ENCODE peak calls at places on chromosomes 7 and 10, in seven cellular contexts. One of them, this sample, is unnamed.
A peak's percentile ranks its signal among the peaks of the same experiment; 100 is the strongest.

GRCh38 chr10:125662616-125663015 is 20.3 kb downstream of the TEX36 start:
- DNase-seq in A673: no peak
- DNase-seq in pancreas: no peak
- DNase-seq in left ventricle myocardium inferior: no peak
- DNase-seq in breast epithelium: no peak
- DNase-seq in fibroblast of pulmonary artery: no peak
- DNase-seq in cardiac fibroblast: no peak
- DNase-seq in this sample: no peak

GRCh38 chr10:61898435-61898778 is 3.1 kb upstream of the ARID5B start:
- DNase-seq in fibroblast of pulmonary artery: no peak
- DNase-seq in left ventricle myocardium inferior: no peak
- DNase-seq in cardiac fibroblast: no peak
- DNase-seq in pancreas: no peak
- DNase-seq in breast epithelium: no peak
- DNase-seq in A673: peak; percentile 84
- DNase-seq in this sample: no peak

GRCh38 chr7:116661741-116662329 is 10.2 kb upstream of the MET start:
- DNase-seq in pancreas: no peak
- DNase-seq in breast epithelium: no peak
- DNase-seq in left ventricle myocardium inferior: no peak
- DNase-seq in fibroblast of pulmonary artery: no peak
- DNase-seq in A673: peak; percentile 29
- DNase-seq in cardiac fibroblast: no peak
- DNase-seq in this sample: no peak

GRCh38 chr10:10526846-10527245 is 490.8 kb upstream of the CELF2 start:
- DNase-seq in cardiac fibroblast: no peak
- DNase-seq in left ventricle myocardium inferior: no peak
- DNase-seq in breast epithelium: no peak
- DNase-seq in A673: no peak
- DNase-seq in fibroblast of pulmonary artery: no peak
- DNase-seq in pancreas: no peak
- DNase-seq in this sample: no peak

GRCh38 chr7:96589038-96589437 is 120.6 kb downstream of the SEM1 start:
- DNase-seq in A673: no peak
- DNase-seq in pancreas: no peak
- DNase-seq in breast epithelium: no peak
- DNase-seq in left ventricle myocardium inferior: no peak
- DNase-seq in cardiac fibroblast: no peak
- DNase-seq in fibroblast of pulmonary artery: no peak
- DNase-seq in this sample: no peak

GRCh38 chr7:40234046-40234445 is 99.2 kb downstream of the SUGCT start:
- DNase-seq in cardiac fibroblast: no peak
- DNase-seq in left ventricle myocardium inferior: no peak
- DNase-seq in breast epithelium: no peak
- DNase-seq in A673: no peak
- DNase-seq in pancreas: peak; percentile 13
- DNase-seq in fibroblast of pulmonary artery: no peak
- DNase-seq in this sample: no peak

GRCh38 chr7:119936876-119937275 is 336.1 kb upstream of the KCND2 start:
- DNase-seq in A673: no peak
- DNase-seq in fibroblast of pulmonary artery: no peak
- DNase-seq in breast epithelium: no peak
- DNase-seq in cardiac fibroblast: no peak
- DNase-seq in pancreas: no peak
- DNase-seq in left ventricle myocardium inferior: no peak
- DNase-seq in this sample: no peak

GRCh38 chr7:107125475-107125874 is 43.3 kb upstream of the HBP1 start:
- DNase-seq in A673: no peak
- DNase-seq in left ventricle myocardium inferior: no peak
- DNase-seq in fibroblast of pulmonary artery: no peak
- DNase-seq in cardiac fibroblast: no peak
- DNase-seq in pancreas: no peak
- DNase-seq in breast epithelium: no peak
- DNase-seq in this sample: no peak

GRCh38 chr7:40008218-40008815 is 58.3 kb downstream of the CDK13 start:
- DNase-seq in cardiac fibroblast: peak; percentile 34
- DNase-seq in breast epithelium: no peak
- DNase-seq in pancreas: no peak
- DNase-seq in fibroblast of pulmonary artery: peak; percentile 63
- DNase-seq in left ventricle myocardium inferior: no peak
- DNase-seq in A673: no peak
- DNase-seq in this sample: no peak

GRCh38 chr10:60803433-60803832 is 25.2 kb downstream of the CDK1 start:
- DNase-seq in cardiac fibroblast: no peak
- DNase-seq in fibroblast of pulmonary artery: no peak
- DNase-seq in left ventricle myocardium inferior: no peak
- DNase-seq in A673: no peak
- DNase-seq in breast epithelium: no peak
- DNase-seq in pancreas: no peak
- DNase-seq in this sample: no peak

GRCh38 chr10:131806146-131806545 is 94.7 kb upstream of the PPP2R2D start:
- DNase-seq in fibroblast of pulmonary artery: no peak
- DNase-seq in cardiac fibroblast: no peak
- DNase-seq in left ventricle myocardium inferior: no peak
- DNase-seq in pancreas: no peak
- DNase-seq in breast epithelium: no peak
- DNase-seq in A673: no peak
- DNase-seq in this sample: no peak

GRCh38 chr10:7410306-7410799 is 481 bp downstream of the SFMBT2 start:
- DNase-seq in A673: no peak
- DNase-seq in breast epithelium: no peak
- DNase-seq in fibroblast of pulmonary artery: peak; percentile 17
- DNase-seq in left ventricle myocardium inferior: peak; percentile 25
- DNase-seq in pancreas: no peak
- DNase-seq in cardiac fibroblast: no peak
- DNase-seq in this sample: peak; percentile 46

GRCh38 chr7:150982348-150982747 is 4.2 kb upstream of the KCNH2 start:
- DNase-seq in breast epithelium: no peak
- DNase-seq in cardiac fibroblast: no peak
- DNase-seq in A673: no peak
- DNase-seq in pancreas: peak; percentile 18
- DNase-seq in fibroblast of pulmonary artery: no peak
- DNase-seq in left ventricle myocardium inferior: peak; percentile 24
- DNase-seq in this sample: no peak

GRCh38 chr10:77392851-77393250 is 244.8 kb downstream of the KCNMA1 start:
- DNase-seq in fibroblast of pulmonary artery: peak; percentile 93
- DNase-seq in left ventricle myocardium inferior: no peak
- DNase-seq in breast epithelium: peak; percentile 48
- DNase-seq in pancreas: no peak
- DNase-seq in A673: peak; percentile 33
- DNase-seq in cardiac fibroblast: peak; percentile 88
- DNase-seq in this sample: no peak

GRCh38 chr7:135773451-135773850 is 24.8 kb upstream of the FAM180A start:
- DNase-seq in pancreas: no peak
- DNase-seq in fibroblast of pulmonary artery: no peak
- DNase-seq in cardiac fibroblast: no peak
- DNase-seq in A673: no peak
- DNase-seq in left ventricle myocardium inferior: no peak
- DNase-seq in breast epithelium: no peak
- DNase-seq in this sample: no peak

GRCh38 chr7:151429555-151430331 is 10.2 kb downstream of the CRYGN start:
- DNase-seq in fibroblast of pulmonary artery: no peak
- DNase-seq in breast epithelium: peak; percentile 37
- DNase-seq in cardiac fibroblast: peak; percentile 49
- DNase-seq in pancreas: no peak
- DNase-seq in left ventricle myocardium inferior: no peak
- DNase-seq in A673: no peak
- DNase-seq in this sample: no peak

GRCh38 chr10:28327494-28327886 is 24.6 kb upstream of the MPP7 start:
- DNase-seq in fibroblast of pulmonary artery: peak; percentile 31
- DNase-seq in A673: no peak
- DNase-seq in left ventricle myocardium inferior: no peak
- DNase-seq in breast epithelium: no peak
- DNase-seq in cardiac fibroblast: peak; percentile 12
- DNase-seq in pancreas: no peak
- DNase-seq in this sample: no peak

GRCh38 chr7:114141415-114141814 is 222.6 kb upstream of the PPP1R3A start:
- DNase-seq in A673: no peak
- DNase-seq in left ventricle myocardium inferior: no peak
- DNase-seq in breast epithelium: no peak
- DNase-seq in cardiac fibroblast: no peak
- DNase-seq in fibroblast of pulmonary artery: no peak
- DNase-seq in pancreas: no peak
- DNase-seq in this sample: no peak

GRCh38 chr7:127872122-127872521 is 159.1 kb downstream of the LRRC4 start:
- DNase-seq in cardiac fibroblast: no peak
- DNase-seq in A673: no peak
- DNase-seq in left ventricle myocardium inferior: no peak
- DNase-seq in pancreas: no peak
- DNase-seq in fibroblast of pulmonary artery: no peak
- DNase-seq in breast epithelium: no peak
- DNase-seq in this sample: no peak

DNA sequence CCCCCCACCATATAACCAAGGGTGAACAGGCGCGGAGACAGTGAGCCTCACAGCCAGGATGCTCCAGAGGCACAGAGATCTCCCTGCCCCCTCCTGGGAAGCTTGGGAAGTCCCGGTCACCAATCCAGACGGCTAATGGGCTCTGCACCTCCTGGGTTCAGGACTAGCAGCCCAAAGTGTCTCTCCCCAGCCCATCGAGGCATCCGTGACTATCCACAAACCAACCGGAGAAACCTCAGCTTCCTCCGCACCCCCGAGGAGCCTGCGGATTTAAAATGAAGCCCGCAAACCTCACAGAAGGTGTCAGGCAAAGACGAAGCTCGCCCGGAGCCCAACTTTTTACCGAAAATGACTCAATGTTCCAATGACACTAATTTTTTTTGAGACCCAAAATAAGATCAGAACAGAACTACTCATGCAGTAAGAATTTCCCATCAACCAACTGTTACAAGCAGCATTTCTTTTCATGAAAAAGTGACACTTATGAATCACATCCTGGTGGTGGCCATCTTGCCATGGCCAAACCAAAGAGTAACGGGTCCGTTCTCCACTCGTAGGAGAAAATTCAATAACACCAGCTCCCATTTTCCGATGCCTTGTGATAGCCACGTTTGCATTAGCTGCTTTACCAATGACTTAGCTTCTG is 6.0 kb downstream of the PDGFA start:
- DNase-seq in breast epithelium: no peak
- DNase-seq in left ventricle myocardium inferior: no peak
- DNase-seq in A673: no peak
- DNase-seq in fibroblast of pulmonary artery: peak; percentile 40
- DNase-seq in pancreas: no peak
- DNase-seq in cardiac fibroblast: peak; percentile 22
- DNase-seq in this sample: no peak
- TF ChIP-seq CTCF in breast epithelium: no peak
- TF ChIP-seq CTCF in left ventricle myocardium inferior: no peak
- TF ChIP-seq CTCF in A673: no peak
- TF ChIP-seq CTCF in fibroblast of pulmonary artery: no peak
- TF ChIP-seq CTCF in pancreas: no peak
- TF ChIP-seq CTCF in cardiac fibroblast: no peak
- TF ChIP-seq CTCF in this sample: no peak

DNA sequence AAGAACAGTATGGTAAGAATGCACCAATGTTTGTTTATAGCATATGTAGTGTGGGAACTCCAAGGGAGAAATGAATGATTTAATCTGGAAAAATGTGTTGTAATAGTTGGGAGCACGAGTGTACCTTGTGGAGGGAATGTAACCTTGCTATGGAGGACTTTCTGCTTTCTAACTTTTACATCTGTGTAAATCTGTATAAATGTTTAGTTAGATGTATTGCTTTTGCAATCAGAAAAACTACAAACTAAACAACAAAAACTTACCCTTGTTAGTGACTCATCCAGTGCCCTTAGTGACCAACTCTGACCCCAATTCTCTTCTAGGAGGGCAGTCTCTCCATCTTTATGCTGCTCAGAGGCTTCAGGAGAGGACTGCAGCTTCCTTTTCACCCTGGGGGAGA is 89.3 kb downstream of the CCNY start:
- DNase-seq in cardiac fibroblast: no peak
- DNase-seq in left ventricle myocardium inferior: no peak
- DNase-seq in pancreas: no peak
- DNase-seq in A673: no peak
- DNase-seq in fibroblast of pulmonary artery: peak; percentile 55
- DNase-seq in breast epithelium: no peak
- DNase-seq in this sample: no peak
- TF ChIP-seq CTCF in cardiac fibroblast: peak; percentile 2
- TF ChIP-seq CTCF in left ventricle myocardium inferior: no peak
- TF ChIP-seq CTCF in pancreas: no peak
- TF ChIP-seq CTCF in A673: no peak
- TF ChIP-seq CTCF in fibroblast of pulmonary artery: no peak
- TF ChIP-seq CTCF in breast epithelium: no peak
- TF ChIP-seq CTCF in this sample: no peak

GRCh38 chr7:36416251-36416650 is 26.6 kb downstream of the ANLN start:
- DNase-seq in breast epithelium: no peak
- DNase-seq in A673: no peak
- DNase-seq in cardiac fibroblast: no peak
- DNase-seq in left ventricle myocardium inferior: no peak
- DNase-seq in fibroblast of pulmonary artery: no peak
- DNase-seq in pancreas: no peak
- DNase-seq in this sample: no peak

GRCh38 chr7:36420307-36420706 is 30.6 kb downstream of the ANLN start:
- DNase-seq in cardiac fibroblast: no peak
- DNase-seq in breast epithelium: no peak
- DNase-seq in fibroblast of pulmonary artery: no peak
- DNase-seq in left ventricle myocardium inferior: no peak
- DNase-seq in A673: no peak
- DNase-seq in pancreas: no peak
- DNase-seq in this sample: no peak

GRCh38 chr7:36423633-36424032 is 34.0 kb downstream of the ANLN start:
- DNase-seq in pancreas: no peak
- DNase-seq in A673: no peak
- DNase-seq in breast epithelium: no peak
- DNase-seq in fibroblast of pulmonary artery: no peak
- DNase-seq in cardiac fibroblast: no peak
- DNase-seq in left ventricle myocardium inferior: no peak
- DNase-seq in this sample: no peak

DNA sequence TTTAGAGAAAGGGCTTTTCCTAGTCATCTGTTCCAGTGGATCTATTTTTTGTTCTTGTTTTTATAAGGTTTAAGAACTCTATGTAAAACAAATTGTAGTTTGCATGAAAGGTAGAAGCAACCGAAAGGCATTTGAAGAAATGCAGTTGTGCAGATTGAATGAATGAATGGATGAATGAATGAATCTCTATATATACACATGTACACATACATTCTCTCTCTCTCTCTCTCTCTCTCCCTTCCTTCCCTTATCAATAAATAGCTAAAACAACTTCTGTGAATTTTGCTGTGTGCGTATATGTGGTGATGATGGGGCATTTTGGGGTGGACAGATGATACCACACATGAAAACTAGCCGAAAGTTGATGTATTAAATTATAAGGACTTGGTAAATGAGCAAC is 32.4 kb downstream of the ANLN start:
- DNase-seq in pancreas: no peak
- DNase-seq in cardiac fibroblast: no peak
- DNase-seq in breast epithelium: no peak
- DNase-seq in A673: no peak
- DNase-seq in left ventricle myocardium inferior: no peak
- DNase-seq in fibroblast of pulmonary artery: no peak
- DNase-seq in this sample: no peak
- TF ChIP-seq CTCF in pancreas: no peak
- TF ChIP-seq CTCF in cardiac fibroblast: no peak
- TF ChIP-seq CTCF in breast epithelium: no peak
- TF ChIP-seq CTCF in A673: no peak
- TF ChIP-seq CTCF in left ventricle myocardium inferior: no peak
- TF ChIP-seq CTCF in fibroblast of pulmonary artery: no peak
- TF ChIP-seq CTCF in this sample: no peak

DNA sequence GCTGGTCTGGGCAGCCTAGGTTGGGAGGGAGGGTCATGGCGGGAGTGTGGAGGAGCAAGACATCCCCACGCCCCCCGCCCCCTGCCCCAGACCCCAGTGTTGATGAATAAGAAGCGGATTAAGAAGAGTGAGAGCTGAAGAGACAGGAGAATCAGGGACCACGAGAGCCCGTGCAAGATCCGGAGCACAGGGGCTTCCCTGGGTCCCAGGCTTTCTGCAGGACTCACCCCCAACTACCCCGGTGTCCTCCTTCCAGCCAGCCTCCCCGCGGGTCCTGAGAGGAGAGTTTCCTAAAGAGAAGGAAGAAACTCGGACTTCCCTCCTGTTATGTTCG is 20.1 kb downstream of the GHRHR start:
- DNase-seq in cardiac fibroblast: no peak
- DNase-seq in fibroblast of pulmonary artery: no peak
- DNase-seq in A673: no peak
- DNase-seq in pancreas: no peak
- DNase-seq in breast epithelium: no peak
- DNase-seq in left ventricle myocardium inferior: no peak
- DNase-seq in this sample: no peak
- TF ChIP-seq CTCF in cardiac fibroblast: no peak
- TF ChIP-seq CTCF in fibroblast of pulmonary artery: no peak
- TF ChIP-seq CTCF in A673: no peak
- TF ChIP-seq CTCF in pancreas: no peak
- TF ChIP-seq CTCF in breast epithelium: no peak
- TF ChIP-seq CTCF in left ventricle myocardium inferior: no peak
- TF ChIP-seq CTCF in this sample: peak; percentile 32

This sample was measured in mesothelial cell of epicardium.